ENCODE peak calls at places on chromosomes 11 and 22, in six cellular contexts. A is SK-N-SH, N is HCT116, T is GM12878, V is HepG2, C is K562. X is an unnamed sample.

GRCh38 chr11:72781313-72782080 is 12.3 kb downstream of the STARD10 start:
- DNase-seq in A (peak), N (no peak), T (no peak), V (no peak), C (peak), X (no peak)

GRCh38 chr11:117923275-117923674 is 5.9 kb downstream of the TMPRSS13 start:
- DNase-seq in A (no peak), N (no peak), T (no peak), V (no peak), C (no peak), X (no peak)

GRCh38 chr11:75816561-75817239 is 1.7 kb downstream of the UVRAG start:
- DNase-seq in A (no peak), N (no peak), T (no peak), V (no peak), C (peak), X (no peak)

GRCh38 chr11:114562166-114562916 is 2.7 kb upstream of the NXPE1 start:
- DNase-seq in A (no peak), N (no peak), T (no peak), V (no peak), C (no peak), X (no peak)

GRCh38 chr22:47164514-47165337 is 402.3 kb downstream of the TBC1D22A start:
- DNase-seq in A (no peak), N (no peak), T (no peak), V (peak), C (no peak), X (no peak)

GRCh38 chr11:115939104-115939503 is 434.9 kb upstream of the CADM1 start:
- DNase-seq in A (no peak), N (no peak), T (no peak), V (no peak), C (no peak), X (no peak)

GRCh38 chr11:20672575-20672974 is 3.2 kb downstream of the NELL1 start:
- DNase-seq in A (peak), N (peak), T (no peak), V (peak), C (peak), X (no peak)

GRCh38 chr11:64268687-64269379 is 15.6 kb downstream of the BAD start:
- DNase-seq in A (peak), N (no peak), T (no peak), V (peak), C (peak), X (no peak)

GRCh38 chr11:1012740-1013627 is 23.5 kb downstream of the MUC6 start:
- DNase-seq in A (no peak), N (no peak), T (no peak), V (no peak), C (no peak), X (no peak)

GRCh38 chr11:36105743-36106581 is 162.1 kb downstream of the LDLRAD3 start:
- DNase-seq in A (no peak), N (no peak), T (no peak), V (no peak), C (peak), X (no peak)

GRCh38 chr11:58024601-58025091 is 965 bp downstream of the OR9Q1 start:
- DNase-seq in A (no peak), N (no peak), T (no peak), V (no peak), C (no peak), X (no peak)

GRCh38 chr22:46267431-46268279 is at the start of gene TTC38:
- DNase-seq in A (peak), N (peak), T (no peak), V (peak), C (peak), X (peak)

GRCh38 chr22:37896939-37897338 is 9.2 kb upstream of the MICALL1 start:
- DNase-seq in A (no peak), N (no peak), T (no peak), V (no peak), C (no peak), X (no peak)

GRCh38 chr22:24727218-24727851 is 47.2 kb downstream of the PIWIL3 start:
- DNase-seq in A (peak), N (peak), T (no peak), V (peak), C (peak), X (no peak)

GRCh38 chr11:130480166-130480565 is 31.7 kb downstream of the ADAMTS15 start:
- DNase-seq in A (peak), N (no peak), T (no peak), V (no peak), C (no peak), X (peak)
- TF ChIP-seq RAD21 in A (no peak), N (no peak), T (no peak), V (no peak), C (no peak), X (no peak)

DNA sequence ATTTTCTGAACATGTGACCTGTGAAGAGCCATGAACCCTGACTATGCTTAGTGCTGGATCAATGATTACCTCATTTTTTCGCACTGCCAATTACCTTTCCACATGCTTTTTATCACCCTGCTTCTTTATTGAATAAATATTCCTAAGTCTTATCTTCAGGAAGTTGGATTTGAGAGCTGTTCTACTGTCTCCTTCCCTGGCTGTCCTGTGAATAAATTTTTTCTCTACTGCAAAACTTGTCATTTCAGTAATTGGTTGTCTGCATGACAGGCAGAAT is 7.0 kb upstream of the CYP2R1 start:
- DNase-seq in A (no peak), N (no peak), T (no peak), V (no peak), C (no peak), X (no peak)
- TF ChIP-seq SIN3A in A (no peak), N (no peak), T (no peak), V (no peak), C (no peak), X (no peak)

GRCh38 chr22:48677621-48678020 is 1150.1 kb downstream of the BRD1 start:
- DNase-seq in A (no peak), N (no peak), T (no peak), V (no peak), C (no peak), X (no peak)
- TF ChIP-seq RAD21 in A (no peak), N (no peak), T (no peak), V (no peak), C (no peak), X (no peak)

DNA sequence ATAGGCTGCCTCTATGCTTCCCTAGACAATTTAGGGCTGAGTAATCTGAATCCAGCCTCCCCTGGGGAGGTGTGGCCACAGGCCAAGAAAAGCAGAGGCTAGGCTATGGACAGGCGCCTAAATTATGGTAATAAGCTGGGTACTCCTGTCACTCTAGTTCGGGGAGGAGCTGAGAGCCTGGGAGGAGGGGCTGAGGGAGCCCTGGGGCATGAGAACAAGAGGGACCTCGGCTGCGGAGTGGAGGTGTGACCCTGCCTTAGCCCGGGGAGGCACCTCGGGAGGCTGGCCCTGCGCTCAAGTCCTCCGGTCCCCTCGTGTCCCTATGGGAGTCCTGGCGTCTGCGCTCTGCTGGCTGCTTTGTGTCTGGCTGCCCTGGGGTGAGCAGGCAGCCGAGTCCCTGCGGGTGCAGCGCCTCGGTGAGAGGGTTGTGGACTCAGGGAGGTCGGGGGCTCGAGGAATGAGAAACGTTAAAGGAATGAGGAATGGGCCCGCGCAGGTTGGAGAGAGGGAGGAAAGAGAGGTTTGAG is at the start of gene OTOG:
- DNase-seq in A (peak), N (no peak), T (no peak), V (no peak), C (peak), X (peak)
- TF ChIP-seq SIN3A in A (no peak), N (no peak), T (no peak), V (no peak), C (no peak), X (no peak)

GRCh38 chr11:67298786-67299185 is 4.5 kb upstream of the SSH3 start:
- DNase-seq in A (no peak), N (no peak), T (no peak), V (no peak), C (no peak), X (no peak)

GRCh38 chr11:67300756-67301312 is 2.5 kb upstream of the SSH3 start:
- DNase-seq in A (no peak), N (no peak), T (no peak), V (no peak), C (no peak), X (no peak)

GRCh38 chr11:67300256-67300755 is 3.0 kb upstream of the SSH3 start:
- DNase-seq in A (no peak), N (no peak), T (no peak), V (no peak), C (no peak), X (no peak)

GRCh38 chr11:67301313-67301921 is 1.9 kb upstream of the SSH3 start:
- DNase-seq in A (no peak), N (no peak), T (no peak), V (no peak), C (no peak), X (no peak)

GRCh38 chr11:67299471-67300191 is 3.7 kb upstream of the SSH3 start:
- DNase-seq in A (no peak), N (no peak), T (no peak), V (no peak), C (no peak), X (no peak)
- TF ChIP-seq RAD21 in A (no peak), N (no peak), T (no peak), V (no peak), C (no peak), X (no peak)